ENCODE peak calls at places on chromosomes 13 and 19, in five cellular contexts. One of them, this sample, is unnamed.
A peak's percentile ranks its signal among the peaks of the same experiment; 100 is the strongest.

GRCh38 chr19:9584073-9584833 is at the start of gene ZNF121:
- DNase-seq in nephron progenitor cell: peak; percentile 88
- DNase-seq in upper lobe of left lung: peak; percentile 94
- DNase-seq in foreskin keratinocyte: peak; percentile 51
- DNase-seq in RWPE2: peak; percentile 72
- DNase-seq in this sample: peak; percentile 34

GRCh38 chr19:35375505-35376307 is 4.8 kb downstream of the GPR42 start:
- DNase-seq in nephron progenitor cell: no peak
- DNase-seq in upper lobe of left lung: peak; percentile 2
- DNase-seq in foreskin keratinocyte: no peak
- DNase-seq in RWPE2: no peak
- DNase-seq in this sample: no peak

GRCh38 chr13:59442946-59443345 is 720.8 kb downstream of the DIAPH3 start:
- DNase-seq in nephron progenitor cell: no peak
- DNase-seq in upper lobe of left lung: no peak
- DNase-seq in foreskin keratinocyte: no peak
- DNase-seq in RWPE2: no peak
- DNase-seq in this sample: no peak

GRCh38 chr13:112753868-112754267 is 64.0 kb downstream of the ATP11A start:
- DNase-seq in nephron progenitor cell: no peak
- DNase-seq in upper lobe of left lung: no peak
- DNase-seq in foreskin keratinocyte: no peak
- DNase-seq in RWPE2: no peak
- DNase-seq in this sample: no peak

GRCh38 chr13:50731400-50731799 is 112.1 kb downstream of the DLEU7 start:
- DNase-seq in nephron progenitor cell: no peak
- DNase-seq in upper lobe of left lung: no peak
- DNase-seq in foreskin keratinocyte: peak; percentile 82
- DNase-seq in RWPE2: peak; percentile 73
- DNase-seq in this sample: no peak

GRCh38 chr19:10690351-10690781 is 10.9 kb upstream of the QTRT1 start:
- DNase-seq in nephron progenitor cell: no peak
- DNase-seq in upper lobe of left lung: no peak
- DNase-seq in foreskin keratinocyte: no peak
- DNase-seq in RWPE2: no peak
- DNase-seq in this sample: no peak

GRCh38 chr13:23828866-23829265 is 60.3 kb downstream of the MIPEP start:
- DNase-seq in nephron progenitor cell: no peak
- DNase-seq in upper lobe of left lung: no peak
- DNase-seq in foreskin keratinocyte: no peak
- DNase-seq in RWPE2: no peak
- DNase-seq in this sample: no peak

GRCh38 chr19:53057904-53058579 is 13.5 kb downstream of the ERVV-2 start:
- DNase-seq in nephron progenitor cell: peak; percentile 54
- DNase-seq in upper lobe of left lung: peak; percentile 79
- DNase-seq in foreskin keratinocyte: no peak
- DNase-seq in RWPE2: peak; percentile 46
- DNase-seq in this sample: no peak

GRCh38 chr19:40139533-40140287 is 49.0 kb upstream of the ZNF780A start:
- DNase-seq in nephron progenitor cell: peak; percentile 12
- DNase-seq in upper lobe of left lung: no peak
- DNase-seq in foreskin keratinocyte: no peak
- DNase-seq in RWPE2: no peak
- DNase-seq in this sample: peak; percentile 15

GRCh38 chr13:31978021-31978420 is 53.6 kb upstream of the FRY start:
- DNase-seq in nephron progenitor cell: no peak
- DNase-seq in upper lobe of left lung: no peak
- DNase-seq in foreskin keratinocyte: no peak
- DNase-seq in RWPE2: no peak
- DNase-seq in this sample: no peak

GRCh38 chr13:114118763-114119123 is 13.7 kb downstream of the RASA3 start:
- DNase-seq in nephron progenitor cell: no peak
- DNase-seq in upper lobe of left lung: no peak
- DNase-seq in foreskin keratinocyte: no peak
- DNase-seq in RWPE2: no peak
- DNase-seq in this sample: no peak

GRCh38 chr13:23509781-23510543 is 60.2 kb upstream of the TNFRSF19 start:
- DNase-seq in nephron progenitor cell: no peak
- DNase-seq in upper lobe of left lung: no peak
- DNase-seq in foreskin keratinocyte: peak; percentile 66
- DNase-seq in RWPE2: no peak
- DNase-seq in this sample: peak; percentile 60

GRCh38 chr13:48096670-48097069 is 1.8 kb upstream of the MED4 start:
- DNase-seq in nephron progenitor cell: no peak
- DNase-seq in upper lobe of left lung: no peak
- DNase-seq in foreskin keratinocyte: no peak
- DNase-seq in RWPE2: no peak
- DNase-seq in this sample: no peak

GRCh38 chr13:92781965-92782364 is 444.6 kb upstream of the GPC6 start:
- DNase-seq in nephron progenitor cell: no peak
- DNase-seq in upper lobe of left lung: no peak
- DNase-seq in foreskin keratinocyte: no peak
- DNase-seq in RWPE2: no peak
- DNase-seq in this sample: no peak

GRCh38 chr13:89704040-89704439 is 1643.4 kb upstream of the MIR17HG start:
- DNase-seq in nephron progenitor cell: no peak
- DNase-seq in upper lobe of left lung: no peak
- DNase-seq in foreskin keratinocyte: no peak
- DNase-seq in RWPE2: no peak
- DNase-seq in this sample: no peak

GRCh38 chr13:24693862-24694471 is 13.8 kb downstream of the ATP12A start:
- DNase-seq in nephron progenitor cell: peak; percentile 61
- DNase-seq in upper lobe of left lung: no peak
- DNase-seq in foreskin keratinocyte: no peak
- DNase-seq in RWPE2: no peak
- DNase-seq in this sample: no peak

GRCh38 chr13:36862002-36862706 is 43.1 kb downstream of the RFXAP start:
- DNase-seq in nephron progenitor cell: no peak
- DNase-seq in upper lobe of left lung: no peak
- DNase-seq in foreskin keratinocyte: no peak
- DNase-seq in RWPE2: no peak
- DNase-seq in this sample: no peak

GRCh38 chr19:50967924-50968708 is 1.3 kb downstream of the KLK6 start:
- DNase-seq in nephron progenitor cell: peak; percentile 32
- DNase-seq in upper lobe of left lung: no peak
- DNase-seq in foreskin keratinocyte: no peak
- DNase-seq in RWPE2: no peak
- DNase-seq in this sample: no peak

GRCh38 chr19:51944798-51945552 is 17.7 kb downstream of the ZNF613 start:
- DNase-seq in nephron progenitor cell: no peak
- DNase-seq in upper lobe of left lung: no peak
- DNase-seq in foreskin keratinocyte: no peak
- DNase-seq in RWPE2: no peak
- DNase-seq in this sample: no peak

GRCh38 chr13:110354209-110354627 is 47.1 kb downstream of the COL4A2 start:
- DNase-seq in nephron progenitor cell: no peak
- DNase-seq in upper lobe of left lung: no peak
- DNase-seq in foreskin keratinocyte: no peak
- DNase-seq in RWPE2: no peak
- DNase-seq in this sample: no peak

GRCh38 chr13:110353339-110353977 is 46.4 kb downstream of the COL4A2 start:
- DNase-seq in nephron progenitor cell: no peak
- DNase-seq in upper lobe of left lung: no peak
- DNase-seq in foreskin keratinocyte: no peak
- DNase-seq in RWPE2: no peak
- DNase-seq in this sample: no peak

GRCh38 chr13:110354715-110355473 is 47.8 kb downstream of the COL4A2 start:
- DNase-seq in nephron progenitor cell: no peak
- DNase-seq in upper lobe of left lung: peak; percentile 37
- DNase-seq in foreskin keratinocyte: no peak
- DNase-seq in RWPE2: no peak
- DNase-seq in this sample: no peak

GRCh38 chr13:110351636-110352420 is 44.7 kb downstream of the COL4A2 start:
- DNase-seq in nephron progenitor cell: no peak
- DNase-seq in upper lobe of left lung: no peak
- DNase-seq in foreskin keratinocyte: no peak
- DNase-seq in RWPE2: no peak
- DNase-seq in this sample: no peak

GRCh38 chr13:110352735-110353134 is 45.7 kb downstream of the COL4A2 start:
- DNase-seq in nephron progenitor cell: peak; percentile 19
- DNase-seq in upper lobe of left lung: peak; percentile 67
- DNase-seq in foreskin keratinocyte: no peak
- DNase-seq in RWPE2: no peak
- DNase-seq in this sample: no peak
- TF ChIP-seq CTCF in nephron progenitor cell: peak; percentile 21
- TF ChIP-seq CTCF in upper lobe of left lung: no peak
- TF ChIP-seq CTCF in foreskin keratinocyte: peak; percentile 30
- TF ChIP-seq CTCF in RWPE2: peak; percentile 24
- TF ChIP-seq CTCF in this sample: peak; percentile 22

GRCh38 chr19:1042689-1043511 is 3.0 kb downstream of the ABCA7 start:
- DNase-seq in nephron progenitor cell: no peak
- DNase-seq in upper lobe of left lung: peak; percentile 75
- DNase-seq in foreskin keratinocyte: no peak
- DNase-seq in RWPE2: no peak
- DNase-seq in this sample: no peak
- TF ChIP-seq CTCF in nephron progenitor cell: no peak
- TF ChIP-seq CTCF in upper lobe of left lung: no peak
- TF ChIP-seq CTCF in foreskin keratinocyte: no peak
- TF ChIP-seq CTCF in RWPE2: no peak
- TF ChIP-seq CTCF in this sample: no peak

GRCh38 chr19:23273022-23273593 is 22.9 kb upstream of the ZNF724 start:
- DNase-seq in nephron progenitor cell: no peak
- DNase-seq in upper lobe of left lung: no peak
- DNase-seq in foreskin keratinocyte: no peak
- DNase-seq in RWPE2: no peak
- DNase-seq in this sample: no peak

DNA sequence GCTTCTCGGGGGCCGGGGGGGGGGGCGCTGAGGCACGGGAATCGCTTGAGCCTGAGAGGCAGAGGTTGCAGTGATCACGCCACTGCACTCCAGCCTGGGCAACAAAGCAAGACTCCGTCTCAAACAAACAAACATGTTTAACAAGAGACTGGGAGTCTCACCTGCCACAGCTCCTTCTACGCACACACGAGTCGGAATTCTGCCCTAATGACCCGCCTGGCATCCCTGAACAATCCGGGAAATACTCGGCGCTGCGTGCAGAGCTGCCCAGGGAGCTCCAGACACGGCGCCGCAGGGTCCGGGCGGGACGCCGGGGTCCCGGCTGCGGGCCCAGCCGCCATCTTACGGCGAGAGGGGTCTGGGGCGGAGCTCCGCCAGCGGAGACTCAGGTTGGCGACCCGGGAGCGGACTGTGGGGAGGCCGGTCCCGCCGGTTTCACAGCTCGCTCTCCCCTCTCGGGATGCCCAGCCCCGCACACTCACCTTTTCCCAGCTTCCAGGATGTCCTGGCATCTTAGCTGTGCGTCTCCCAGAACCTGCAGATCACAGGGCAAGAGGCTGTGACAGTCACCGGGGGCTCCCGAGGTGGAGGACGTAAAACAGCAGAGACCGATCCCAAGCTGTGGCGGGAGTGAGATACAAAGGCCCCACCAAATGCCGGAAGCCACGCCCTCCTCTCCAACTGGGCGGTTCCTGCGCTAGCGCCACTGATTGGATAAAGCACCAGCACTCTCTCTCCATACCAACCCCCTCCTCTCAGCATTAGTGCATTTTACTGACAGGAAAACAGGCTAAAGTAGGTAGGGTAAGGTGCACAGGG is 23.6 kb upstream of the ZNF724 start:
- DNase-seq in nephron progenitor cell: peak; percentile 93
- DNase-seq in upper lobe of left lung: peak; percentile 91
- DNase-seq in foreskin keratinocyte: peak; percentile 64
- DNase-seq in RWPE2: peak; percentile 84
- DNase-seq in this sample: peak; percentile 57
- TF ChIP-seq CTCF in nephron progenitor cell: no peak
- TF ChIP-seq CTCF in upper lobe of left lung: no peak
- TF ChIP-seq CTCF in foreskin keratinocyte: no peak
- TF ChIP-seq CTCF in RWPE2: peak; percentile 29
- TF ChIP-seq CTCF in this sample: no peak

GRCh38 chr13:44879452-44880058 is 109.7 kb downstream of the NUFIP1 start:
- DNase-seq in nephron progenitor cell: no peak
- DNase-seq in upper lobe of left lung: no peak
- DNase-seq in foreskin keratinocyte: no peak
- DNase-seq in RWPE2: no peak
- DNase-seq in this sample: no peak
- TF ChIP-seq CTCF in nephron progenitor cell: peak; percentile 8
- TF ChIP-seq CTCF in upper lobe of left lung: peak; percentile 16
- TF ChIP-seq CTCF in foreskin keratinocyte: peak; percentile 70
- TF ChIP-seq CTCF in RWPE2: peak; percentile 38
- TF ChIP-seq CTCF in this sample: peak; percentile 43

DNA sequence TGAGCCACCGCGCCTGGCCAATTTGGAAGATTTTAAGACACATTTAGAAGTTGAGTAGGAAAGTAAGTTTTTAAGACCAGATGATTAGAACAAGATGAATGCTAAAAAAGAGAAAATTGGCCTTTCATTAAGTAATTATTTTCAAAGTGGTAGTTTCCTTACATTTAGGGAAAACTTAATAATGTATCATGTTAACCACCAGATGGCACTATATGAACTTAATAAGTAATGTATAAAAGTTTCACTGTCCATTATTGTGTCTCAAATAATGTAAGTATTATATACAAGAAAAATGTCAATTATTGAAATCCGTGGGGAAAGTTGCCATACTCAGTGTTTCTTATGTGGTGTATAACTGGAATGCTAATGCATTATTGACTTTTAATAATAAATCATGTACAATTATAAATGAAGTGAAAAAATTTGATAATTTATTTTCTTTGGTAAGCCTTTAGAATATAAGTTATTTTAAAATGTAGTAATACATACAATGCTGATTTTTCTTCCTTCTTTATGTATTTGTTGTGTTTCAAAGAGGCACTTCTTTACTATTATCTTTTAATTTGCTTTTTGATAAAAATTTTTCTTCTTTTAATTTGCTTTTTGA is 29.2 kb downstream of the COG6 start:
- DNase-seq in nephron progenitor cell: no peak
- DNase-seq in upper lobe of left lung: peak; percentile 10
- DNase-seq in foreskin keratinocyte: no peak
- DNase-seq in RWPE2: no peak
- DNase-seq in this sample: no peak
- TF ChIP-seq CTCF in nephron progenitor cell: peak; percentile 47
- TF ChIP-seq CTCF in upper lobe of left lung: peak; percentile 19
- TF ChIP-seq CTCF in foreskin keratinocyte: peak; percentile 64
- TF ChIP-seq CTCF in RWPE2: peak; percentile 54
- TF ChIP-seq CTCF in this sample: peak; percentile 34

GRCh38 chr13:73940098-73940497 is 194.1 kb downstream of the KLF12 start:
- DNase-seq in nephron progenitor cell: no peak
- DNase-seq in upper lobe of left lung: no peak
- DNase-seq in foreskin keratinocyte: no peak
- DNase-seq in RWPE2: no peak
- DNase-seq in this sample: no peak
- TF ChIP-seq CTCF in nephron progenitor cell: no peak
- TF ChIP-seq CTCF in upper lobe of left lung: no peak
- TF ChIP-seq CTCF in foreskin keratinocyte: no peak
- TF ChIP-seq CTCF in RWPE2: no peak
- TF ChIP-seq CTCF in this sample: no peak

GRCh38 chr19:32809254-32809653 is 60.3 kb downstream of the SLC7A9 start:
- DNase-seq in nephron progenitor cell: no peak
- DNase-seq in upper lobe of left lung: no peak
- DNase-seq in foreskin keratinocyte: no peak
- DNase-seq in RWPE2: no peak
- DNase-seq in this sample: no peak
- TF ChIP-seq CTCF in nephron progenitor cell: no peak
- TF ChIP-seq CTCF in upper lobe of left lung: no peak
- TF ChIP-seq CTCF in foreskin keratinocyte: no peak
- TF ChIP-seq CTCF in RWPE2: no peak
- TF ChIP-seq CTCF in this sample: no peak

This sample was measured in AG04450.